ENCODE peak calls at places on chromosomes 12 and 14, in six cellular contexts. One of them, this sample, is unnamed. For H3K4me1, the result is how much of the 10 kb centered on the place peaks cover.

GRCh38 chr12:121737421-121737820 is 24.9 kb downstream of the TMEM120B start:
- DNase-seq in heart right ventricle: no peak
- DNase-seq in CD8-positive, alpha-beta T cell: no peak
- DNase-seq in upper lobe of right lung: no peak
- DNase-seq in tibial artery: no peak
- DNase-seq in BE2C: no peak
- DNase-seq in this sample: no peak

GRCh38 chr12:100295764-100296555 is 29.0 kb downstream of the SCYL2 start:
- DNase-seq in heart right ventricle: no peak
- DNase-seq in CD8-positive, alpha-beta T cell: no peak
- DNase-seq in upper lobe of right lung: no peak
- DNase-seq in tibial artery: no peak
- DNase-seq in BE2C: peak
- DNase-seq in this sample: no peak

GRCh38 chr12:95836185-95836609 is 22.6 kb upstream of the SNRPF start:
- DNase-seq in heart right ventricle: no peak
- DNase-seq in CD8-positive, alpha-beta T cell: no peak
- DNase-seq in upper lobe of right lung: no peak
- DNase-seq in tibial artery: no peak
- DNase-seq in BE2C: no peak
- DNase-seq in this sample: no peak

GRCh38 chr12:70812124-70812523 is 108.4 kb downstream of the PTPRR start:
- DNase-seq in heart right ventricle: no peak
- DNase-seq in CD8-positive, alpha-beta T cell: no peak
- DNase-seq in upper lobe of right lung: no peak
- DNase-seq in tibial artery: no peak
- DNase-seq in BE2C: no peak
- DNase-seq in this sample: no peak

GRCh38 chr12:130970908-130971233 is 17.2 kb downstream of the ADGRD1 start:
- DNase-seq in heart right ventricle: no peak
- DNase-seq in CD8-positive, alpha-beta T cell: no peak
- DNase-seq in upper lobe of right lung: peak
- DNase-seq in tibial artery: no peak
- DNase-seq in BE2C: no peak
- DNase-seq in this sample: no peak

GRCh38 chr12:25241171-25242020 is 9.3 kb downstream of the KRAS start:
- DNase-seq in heart right ventricle: no peak
- DNase-seq in CD8-positive, alpha-beta T cell: peak
- DNase-seq in upper lobe of right lung: no peak
- DNase-seq in tibial artery: no peak
- DNase-seq in BE2C: no peak
- DNase-seq in this sample: no peak

GRCh38 chr12:108079731-108080130 is 49.4 kb upstream of the WSCD2 start:
- DNase-seq in heart right ventricle: no peak
- DNase-seq in CD8-positive, alpha-beta T cell: no peak
- DNase-seq in upper lobe of right lung: no peak
- DNase-seq in tibial artery: no peak
- DNase-seq in BE2C: no peak
- DNase-seq in this sample: no peak

GRCh38 chr14:104105822-104106470 is 20.4 kb downstream of the ASPG start:
- DNase-seq in heart right ventricle: no peak
- DNase-seq in CD8-positive, alpha-beta T cell: no peak
- DNase-seq in upper lobe of right lung: peak
- DNase-seq in tibial artery: no peak
- DNase-seq in BE2C: no peak
- DNase-seq in this sample: peak

GRCh38 chr14:104984056-104984894 is 1.3 kb upstream of the CLBA1 start:
- DNase-seq in heart right ventricle: no peak
- DNase-seq in CD8-positive, alpha-beta T cell: no peak
- DNase-seq in upper lobe of right lung: no peak
- DNase-seq in tibial artery: no peak
- DNase-seq in BE2C: peak
- DNase-seq in this sample: no peak

GRCh38 chr14:105864651-105865265 is 338.4 kb downstream of the TMEM121 start:
- DNase-seq in heart right ventricle: no peak
- DNase-seq in CD8-positive, alpha-beta T cell: no peak
- DNase-seq in upper lobe of right lung: no peak
- DNase-seq in tibial artery: peak
- DNase-seq in BE2C: peak
- DNase-seq in this sample: peak

GRCh38 chr12:52976574-52977071 is 27.7 kb downstream of the KRT18 start:
- DNase-seq in heart right ventricle: no peak
- DNase-seq in CD8-positive, alpha-beta T cell: no peak
- DNase-seq in upper lobe of right lung: no peak
- DNase-seq in tibial artery: no peak
- DNase-seq in BE2C: no peak
- DNase-seq in this sample: no peak

GRCh38 chr14:65346895-65347294 is 65.6 kb upstream of the FUT8 start:
- DNase-seq in heart right ventricle: peak
- DNase-seq in CD8-positive, alpha-beta T cell: no peak
- DNase-seq in upper lobe of right lung: no peak
- DNase-seq in tibial artery: peak
- DNase-seq in BE2C: no peak
- DNase-seq in this sample: no peak

GRCh38 chr12:1011091-1011490 is 20.1 kb downstream of the ERC1 start:
- DNase-seq in heart right ventricle: no peak
- DNase-seq in CD8-positive, alpha-beta T cell: no peak
- DNase-seq in upper lobe of right lung: no peak
- DNase-seq in tibial artery: no peak
- DNase-seq in BE2C: no peak
- DNase-seq in this sample: no peak

GRCh38 chr14:42513837-42514236 is 907.2 kb downstream of the LRFN5 start:
- DNase-seq in heart right ventricle: no peak
- DNase-seq in CD8-positive, alpha-beta T cell: no peak
- DNase-seq in upper lobe of right lung: no peak
- DNase-seq in tibial artery: no peak
- DNase-seq in BE2C: no peak
- DNase-seq in this sample: no peak

GRCh38 chr14:36751116-36751515 is 89.5 kb downstream of the PAX9 start:
- DNase-seq in heart right ventricle: no peak
- DNase-seq in CD8-positive, alpha-beta T cell: no peak
- DNase-seq in upper lobe of right lung: no peak
- DNase-seq in tibial artery: no peak
- DNase-seq in BE2C: no peak
- DNase-seq in this sample: no peak

GRCh38 chr14:64574370-64575115 is 24.8 kb downstream of the PPP1R36 start:
- DNase-seq in heart right ventricle: no peak
- DNase-seq in CD8-positive, alpha-beta T cell: no peak
- DNase-seq in upper lobe of right lung: no peak
- DNase-seq in tibial artery: no peak
- DNase-seq in BE2C: no peak
- DNase-seq in this sample: no peak

GRCh38 chr14:102779574-102780315 is 2.5 kb downstream of the TRAF3 start:
- DNase-seq in heart right ventricle: no peak
- DNase-seq in CD8-positive, alpha-beta T cell: no peak
- DNase-seq in upper lobe of right lung: no peak
- DNase-seq in tibial artery: no peak
- DNase-seq in BE2C: no peak
- DNase-seq in this sample: no peak

GRCh38 chr12:69173358-69173757 is 66.0 kb upstream of the CPSF6 start:
- DNase-seq in heart right ventricle: no peak
- DNase-seq in CD8-positive, alpha-beta T cell: no peak
- DNase-seq in upper lobe of right lung: no peak
- DNase-seq in tibial artery: no peak
- DNase-seq in BE2C: peak
- DNase-seq in this sample: no peak

GRCh38 chr12:32754101-32754500 is 1.6 kb downstream of the YARS2 start:
- DNase-seq in heart right ventricle: no peak
- DNase-seq in CD8-positive, alpha-beta T cell: no peak
- DNase-seq in upper lobe of right lung: no peak
- DNase-seq in tibial artery: no peak
- DNase-seq in BE2C: no peak
- DNase-seq in this sample: no peak

GRCh38 chr14:47044841-47045240 is 393.3 kb upstream of the RPL10L start:
- DNase-seq in heart right ventricle: no peak
- DNase-seq in CD8-positive, alpha-beta T cell: no peak
- DNase-seq in upper lobe of right lung: no peak
- DNase-seq in tibial artery: no peak
- DNase-seq in BE2C: peak
- DNase-seq in this sample: no peak

DNA sequence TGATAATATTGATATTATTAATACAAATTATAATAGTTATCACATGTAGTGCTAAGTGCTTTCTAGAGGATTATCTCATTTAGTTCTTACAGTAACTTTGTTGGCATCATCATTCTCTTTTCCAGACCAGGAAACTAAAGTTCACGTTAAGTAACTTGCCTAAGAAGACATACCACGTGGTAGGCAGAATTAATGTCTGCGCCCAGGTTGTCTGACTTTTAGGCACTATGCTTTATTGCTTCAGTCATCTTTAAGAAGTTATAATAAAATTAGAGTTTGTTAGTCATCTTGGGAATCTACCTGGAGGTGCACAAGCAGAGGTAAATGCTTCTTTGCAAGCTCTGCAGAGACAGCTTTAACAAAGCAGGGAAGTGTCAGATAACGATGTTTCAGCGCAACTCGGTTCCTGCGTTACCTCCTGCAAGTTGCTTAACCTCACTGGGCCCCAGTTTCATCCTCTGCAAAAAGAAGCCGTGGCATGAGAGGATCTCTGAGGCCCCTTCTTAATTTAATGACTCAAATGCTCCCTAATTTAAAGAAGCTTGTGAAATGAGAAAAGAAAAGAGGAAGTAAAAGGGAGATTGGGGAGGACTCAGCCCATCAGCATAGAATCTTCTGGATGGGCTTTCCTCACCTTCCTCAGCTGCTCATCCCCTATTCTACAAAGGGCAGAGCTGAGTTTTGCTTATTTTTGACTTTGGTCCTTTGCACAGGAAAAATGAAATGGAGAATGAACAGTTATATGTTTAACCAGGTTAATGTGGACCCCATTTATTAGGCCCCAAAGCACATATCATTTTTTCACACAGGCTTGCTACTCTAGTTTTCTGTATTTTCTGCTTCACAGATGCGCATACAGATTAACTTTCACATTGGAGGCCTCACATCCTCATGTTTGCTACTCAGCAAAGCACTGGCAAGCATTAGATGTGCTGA is 5.3 kb downstream of the ARHGDIB start:
- DNase-seq in heart right ventricle: no peak
- DNase-seq in CD8-positive, alpha-beta T cell: no peak
- DNase-seq in upper lobe of right lung: no peak
- DNase-seq in tibial artery: no peak
- DNase-seq in BE2C: no peak
- DNase-seq in this sample: no peak
- H3K4me1 ChIP-seq in heart right ventricle: half or more
- H3K4me1 ChIP-seq in CD8-positive, alpha-beta T cell: half or more
- H3K4me1 ChIP-seq in upper lobe of right lung: half or more
- H3K4me1 ChIP-seq in tibial artery: under half
- H3K4me1 ChIP-seq in BE2C: under half
- H3K4me1 ChIP-seq in this sample: under half

GRCh38 chr14:22598099-22598895 is at the start of gene ABHD4:
- DNase-seq in heart right ventricle: peak
- DNase-seq in CD8-positive, alpha-beta T cell: peak
- DNase-seq in upper lobe of right lung: peak
- DNase-seq in tibial artery: peak
- DNase-seq in BE2C: peak
- DNase-seq in this sample: peak
- TF ChIP-seq CTCF in heart right ventricle: no peak
- TF ChIP-seq CTCF in CD8-positive, alpha-beta T cell: no peak
- TF ChIP-seq CTCF in upper lobe of right lung: no peak
- TF ChIP-seq CTCF in tibial artery: no peak
- TF ChIP-seq CTCF in BE2C: no peak
- TF ChIP-seq CTCF in this sample: no peak

DNA sequence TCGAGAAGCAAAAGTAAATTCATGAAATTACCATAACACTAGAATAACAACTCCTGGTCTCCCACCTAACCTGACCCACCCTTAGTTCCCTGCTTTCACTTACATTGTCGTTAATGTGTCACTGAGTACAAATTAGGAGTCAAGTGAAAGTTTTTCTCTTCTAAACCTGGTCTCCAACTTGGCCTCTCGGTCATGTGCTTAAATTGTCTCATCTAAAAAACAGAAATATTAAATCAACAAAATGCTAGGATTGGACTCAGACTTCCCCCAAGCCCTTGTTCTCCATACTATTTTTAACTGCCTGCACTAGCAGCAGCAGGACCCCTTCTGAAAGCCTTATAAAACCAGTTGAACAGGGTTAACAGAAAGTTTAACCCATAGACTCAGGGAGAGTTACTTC is 1.8 kb upstream of the BTG1 start:
- DNase-seq in heart right ventricle: no peak
- DNase-seq in CD8-positive, alpha-beta T cell: no peak
- DNase-seq in upper lobe of right lung: no peak
- DNase-seq in tibial artery: no peak
- DNase-seq in BE2C: no peak
- DNase-seq in this sample: no peak
- H3K4me3 ChIP-seq in heart right ventricle: no peak
- H3K4me3 ChIP-seq in CD8-positive, alpha-beta T cell: peak
- H3K4me3 ChIP-seq in upper lobe of right lung: peak
- H3K4me3 ChIP-seq in tibial artery: no peak
- H3K4me3 ChIP-seq in BE2C: no peak
- H3K4me3 ChIP-seq in this sample: no peak

GRCh38 chr14:90567191-90567590 is 170.4 kb downstream of the CALM1 start:
- DNase-seq in heart right ventricle: no peak
- DNase-seq in CD8-positive, alpha-beta T cell: no peak
- DNase-seq in upper lobe of right lung: no peak
- DNase-seq in tibial artery: no peak
- DNase-seq in BE2C: no peak
- DNase-seq in this sample: no peak

GRCh38 chr14:90567991-90568390 is 171.2 kb downstream of the CALM1 start:
- DNase-seq in heart right ventricle: no peak
- DNase-seq in CD8-positive, alpha-beta T cell: no peak
- DNase-seq in upper lobe of right lung: no peak
- DNase-seq in tibial artery: no peak
- DNase-seq in BE2C: no peak
- DNase-seq in this sample: no peak

GRCh38 chr14:90569201-90569600 is 172.4 kb downstream of the CALM1 start:
- DNase-seq in heart right ventricle: no peak
- DNase-seq in CD8-positive, alpha-beta T cell: no peak
- DNase-seq in upper lobe of right lung: no peak
- DNase-seq in tibial artery: no peak
- DNase-seq in BE2C: no peak
- DNase-seq in this sample: no peak

GRCh38 chr14:90569606-90570462 is 173.0 kb downstream of the CALM1 start:
- DNase-seq in heart right ventricle: no peak
- DNase-seq in CD8-positive, alpha-beta T cell: no peak
- DNase-seq in upper lobe of right lung: no peak
- DNase-seq in tibial artery: no peak
- DNase-seq in BE2C: no peak
- DNase-seq in this sample: no peak

GRCh38 chr14:90568405-90568804 is 171.6 kb downstream of the CALM1 start:
- DNase-seq in heart right ventricle: no peak
- DNase-seq in CD8-positive, alpha-beta T cell: no peak
- DNase-seq in upper lobe of right lung: no peak
- DNase-seq in tibial artery: no peak
- DNase-seq in BE2C: no peak
- DNase-seq in this sample: no peak
- H3K4me1 ChIP-seq in heart right ventricle: under half
- H3K4me1 ChIP-seq in CD8-positive, alpha-beta T cell: under half
- H3K4me1 ChIP-seq in upper lobe of right lung: under half
- H3K4me1 ChIP-seq in tibial artery: under half
- H3K4me1 ChIP-seq in BE2C: under half
- H3K4me1 ChIP-seq in this sample: under half

GRCh38 chr12:8823565-8824300 is 1.3 kb downstream of the A2ML1 start:
- DNase-seq in heart right ventricle: no peak
- DNase-seq in CD8-positive, alpha-beta T cell: no peak
- DNase-seq in upper lobe of right lung: no peak
- DNase-seq in tibial artery: no peak
- DNase-seq in BE2C: no peak
- DNase-seq in this sample: no peak
- TF ChIP-seq CTCF in heart right ventricle: peak
- TF ChIP-seq CTCF in CD8-positive, alpha-beta T cell: no peak
- TF ChIP-seq CTCF in upper lobe of right lung: peak
- TF ChIP-seq CTCF in tibial artery: peak
- TF ChIP-seq CTCF in BE2C: peak
- TF ChIP-seq CTCF in this sample: peak

GRCh38 chr14:38256358-38256840 is 506 bp upstream of the CLEC14A start:
- DNase-seq in heart right ventricle: peak
- DNase-seq in CD8-positive, alpha-beta T cell: no peak
- DNase-seq in upper lobe of right lung: no peak
- DNase-seq in tibial artery: peak
- DNase-seq in BE2C: no peak
- DNase-seq in this sample: no peak
- H3K4me3 ChIP-seq in heart right ventricle: peak
- H3K4me3 ChIP-seq in CD8-positive, alpha-beta T cell: peak
- H3K4me3 ChIP-seq in upper lobe of right lung: peak
- H3K4me3 ChIP-seq in tibial artery: peak
- H3K4me3 ChIP-seq in BE2C: no peak
- H3K4me3 ChIP-seq in this sample: peak